ENCODE peak calls at places on chromosomes 5 and 9, in four cellular contexts. A is H9, C is NT2/D1, M is cardiac muscle cell. Q is an unnamed sample.

GRCh38 chr5:98770158-98770910 is 3.1 kb upstream of the RGMB start:
- DNase-seq in A (no peak), C (no peak), M (peak; percentile 71), Q (peak; percentile 63)

GRCh38 chr9:134642385-134643181 is 980 bp downstream of the COL5A1 start:
- DNase-seq in A (peak; percentile 59), C (peak; percentile 42), M (peak; percentile 91), Q (no peak)

GRCh38 chr9:11199335-11199734 is 586.5 kb upstream of the PTPRD start:
- DNase-seq in A (peak; percentile 48), C (peak; percentile 44), M (no peak), Q (no peak)

GRCh38 chr9:81191222-81191621 is 498.1 kb downstream of the TLE1 start:
- DNase-seq in A (no peak), C (no peak), M (no peak), Q (no peak)

GRCh38 chr9:133088146-133088750 is 26.5 kb downstream of the CEL start:
- DNase-seq in A (peak; percentile 20), C (no peak), M (no peak), Q (no peak)

GRCh38 chr5:91030521-91031395 is 352.4 kb downstream of the ARRDC3 start:
- DNase-seq in A (no peak), C (no peak), M (no peak), Q (no peak)

GRCh38 chr9:82242285-82242963 is 253.9 kb downstream of the SPATA31D1 start:
- DNase-seq in A (no peak), C (no peak), M (no peak), Q (no peak)

GRCh38 chr9:76528642-76529190 is 69.7 kb downstream of the GCNT1 start:
- DNase-seq in A (no peak), C (no peak), M (no peak), Q (no peak)

GRCh38 chr5:113178073-113178779 is 201.6 kb downstream of the DCP2 start:
- DNase-seq in A (no peak), C (no peak), M (no peak), Q (no peak)

GRCh38 chr5:58451732-58452565 is 7.9 kb downstream of the PLK2 start:
- DNase-seq in A (no peak), C (no peak), M (peak; percentile 77), Q (no peak)

GRCh38 chr5:41542183-41542582 is 31.8 kb upstream of the PLCXD3 start:
- DNase-seq in A (no peak), C (no peak), M (peak; percentile 33), Q (no peak)

GRCh38 chr9:82706781-82707180 is 356.2 kb downstream of the RASEF start:
- DNase-seq in A (no peak), C (no peak), M (no peak), Q (peak; percentile 4)

GRCh38 chr5:144202072-144202471 is 31.4 kb downstream of the KCTD16 start:
- DNase-seq in A (no peak), C (no peak), M (peak; percentile 53), Q (no peak)

GRCh38 chr9:20321683-20322082 is 300.6 kb downstream of the MLLT3 start:
- DNase-seq in A (no peak), C (no peak), M (no peak), Q (no peak)

GRCh38 chr9:22975921-22976320 is 529.3 kb downstream of the DMRTA1 start:
- DNase-seq in A (no peak), C (no peak), M (no peak), Q (no peak)

GRCh38 chr9:135051316-135052038 is 36.0 kb upstream of the OLFM1 start:
- DNase-seq in A (peak; percentile 18), C (no peak), M (no peak), Q (no peak)

GRCh38 chr9:117104972-117105495 is 309.8 kb downstream of the ASTN2 start:
- DNase-seq in A (no peak), C (no peak), M (peak; percentile 35), Q (no peak)

GRCh38 chr5:2105141-2105540 is 222.4 kb upstream of the IRX4 start:
- DNase-seq in A (no peak), C (no peak), M (no peak), Q (no peak)

GRCh38 chr9:37984672-37985611 is 81.0 kb upstream of the SLC25A51 start:
- DNase-seq in A (no peak), C (no peak), M (peak; percentile 69), Q (no peak)

GRCh38 chr5:40410231-40410861 is 269.4 kb upstream of the PTGER4 start:
- DNase-seq in A (no peak), C (no peak), M (peak; percentile 84), Q (no peak)

GRCh38 chr9:36940881-36941280 is 93.2 kb downstream of the PAX5 start:
- DNase-seq in A (no peak), C (no peak), M (no peak), Q (no peak)

GRCh38 chr5:68027519-68027918 is 188.0 kb upstream of the PIK3R1 start:
- DNase-seq in A (no peak), C (no peak), M (peak; percentile 80), Q (no peak)

GRCh38 chr9:120740135-120740534 is 25.9 kb upstream of the MEGF9 start:
- DNase-seq in A (no peak), C (no peak), M (peak; percentile 60), Q (no peak)

GRCh38 chr5:23014251-23014650 is 161.1 kb upstream of the CDH12 start:
- DNase-seq in A (no peak), C (no peak), M (no peak), Q (no peak)

GRCh38 chr9:87959916-87960581 is 14.3 kb downstream of the CDK20 start:
- DNase-seq in A (no peak), C (no peak), M (peak; percentile 96), Q (no peak)

GRCh38 chr9:110148384-110148783 is 59.6 kb downstream of the C9orf152 start:
- DNase-seq in A (no peak), C (no peak), M (no peak), Q (no peak)

GRCh38 chr5:153798830-153799229 is 239.9 kb downstream of the FAM114A2 start:
- DNase-seq in A (no peak), C (no peak), M (no peak), Q (no peak)

GRCh38 chr5:157592594-157592993 is 17.0 kb upstream of the ADAM19 start:
- DNase-seq in A (no peak), C (no peak), M (no peak), Q (no peak)

GRCh38 chr9:33867747-33868429 is 50.9 kb downstream of the UBE2R2 start:
- DNase-seq in A (no peak), C (no peak), M (no peak), Q (no peak)

GRCh38 chr5:134249469-134250379 is 23.9 kb upstream of the PPP2CA start:
- DNase-seq in A (no peak), C (no peak), M (peak; percentile 38), Q (no peak)

GRCh38 chr5:65172486-65173129 is 309.1 kb downstream of the ADAMTS6 start:
- DNase-seq in A (no peak), C (no peak), M (peak; percentile 62), Q (no peak)

GRCh38 chr9:128448746-128449145 is 7.1 kb upstream of the ODF2 start:
- DNase-seq in A (no peak), C (no peak), M (no peak), Q (no peak)

GRCh38 chr9:96009223-96009602 is 133.7 kb downstream of the ERCC6L2 start:
- DNase-seq in A (no peak), C (no peak), M (no peak), Q (no peak)

GRCh38 chr9:5651246-5651645 is 22.3 kb downstream of the RIC1 start:
- DNase-seq in A (no peak), C (no peak), M (peak; percentile 72), Q (no peak)
- H3K9me3 ChIP-seq in A (no peaks in the 10 kb centered on the region), C (peaks cover 18% of the 10 kb centered on the region), M (no peaks in the 10 kb centered on the region), Q (peaks cover 17% of the 10 kb centered on the region)

DNA sequence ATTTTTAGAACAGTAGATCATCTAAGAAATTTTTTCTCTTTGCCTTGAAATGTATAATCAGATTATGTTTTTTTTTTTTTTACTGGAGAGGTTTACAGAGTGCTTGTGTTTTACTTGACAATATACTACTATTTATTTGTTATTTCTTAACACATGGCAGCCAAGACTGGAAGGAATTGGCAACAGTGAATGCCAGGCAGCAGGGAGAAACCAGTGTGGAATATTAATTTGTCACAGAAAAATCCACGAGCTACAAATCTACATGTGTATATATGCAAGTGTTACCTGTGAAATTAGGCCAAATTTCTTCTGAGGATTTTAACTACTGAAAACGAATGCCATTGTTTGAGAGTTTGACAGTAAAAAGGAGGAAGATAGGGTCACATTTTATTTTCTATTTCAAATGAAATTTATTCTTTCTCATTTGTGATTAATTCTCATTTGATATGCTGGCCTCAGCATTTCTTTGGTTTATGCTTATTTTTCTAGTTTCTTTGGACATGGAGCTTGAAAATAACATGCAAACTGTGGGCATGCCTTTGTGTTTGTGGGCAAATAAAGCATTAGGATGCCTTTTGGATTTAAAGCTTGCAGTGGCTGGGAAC is 39.1 kb upstream of the ZFYVE16 start:
- DNase-seq in A (no peak), C (no peak), M (no peak), Q (no peak)
- H3K4me1 ChIP-seq in A (no peaks in the 10 kb centered on the region), C (no peaks in the 10 kb centered on the region), M (no peaks in the 10 kb centered on the region), Q (no peaks in the 10 kb centered on the region)

GRCh38 chr9:113901196-113901818 is 25.2 kb downstream of the ZNF618 start:
- DNase-seq in A (peak; percentile 25), C (no peak), M (no peak), Q (no peak)

GRCh38 chr9:113899205-113899604 is 23.1 kb downstream of the ZNF618 start:
- DNase-seq in A (no peak), C (no peak), M (no peak), Q (no peak)

GRCh38 chr9:113898151-113898550 is 22.0 kb downstream of the ZNF618 start:
- DNase-seq in A (no peak), C (no peak), M (no peak), Q (no peak)

GRCh38 chr9:113896713-113897112 is 20.6 kb downstream of the ZNF618 start:
- DNase-seq in A (no peak), C (no peak), M (no peak), Q (no peak)

DNA sequence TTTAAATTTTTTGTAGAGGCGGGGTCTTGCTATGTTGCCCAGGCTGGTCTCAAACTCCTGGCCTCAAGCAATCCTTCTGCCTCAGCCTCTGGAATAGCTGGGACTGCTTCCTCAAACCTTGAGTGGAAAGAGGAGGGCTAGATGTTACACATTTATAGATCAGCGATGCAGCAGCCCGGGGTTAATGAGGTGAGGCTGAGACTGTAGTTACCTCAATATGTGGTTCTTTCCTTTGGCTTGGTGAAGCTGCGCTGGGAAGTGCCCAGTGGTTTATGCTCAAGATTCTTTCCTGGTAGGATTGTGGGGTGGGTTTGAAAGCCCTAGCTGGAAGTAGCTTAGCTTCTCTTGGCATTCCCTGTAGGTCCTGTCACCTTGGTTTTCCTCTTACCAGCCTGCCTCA is 22.5 kb downstream of the ZNF618 start:
- DNase-seq in A (no peak), C (no peak), M (no peak), Q (no peak)
- H3K9me3 ChIP-seq in A (no peaks in the 10 kb centered on the region), C (no peaks in the 10 kb centered on the region), M (no peaks in the 10 kb centered on the region), Q (no peaks in the 10 kb centered on the region)

DNA sequence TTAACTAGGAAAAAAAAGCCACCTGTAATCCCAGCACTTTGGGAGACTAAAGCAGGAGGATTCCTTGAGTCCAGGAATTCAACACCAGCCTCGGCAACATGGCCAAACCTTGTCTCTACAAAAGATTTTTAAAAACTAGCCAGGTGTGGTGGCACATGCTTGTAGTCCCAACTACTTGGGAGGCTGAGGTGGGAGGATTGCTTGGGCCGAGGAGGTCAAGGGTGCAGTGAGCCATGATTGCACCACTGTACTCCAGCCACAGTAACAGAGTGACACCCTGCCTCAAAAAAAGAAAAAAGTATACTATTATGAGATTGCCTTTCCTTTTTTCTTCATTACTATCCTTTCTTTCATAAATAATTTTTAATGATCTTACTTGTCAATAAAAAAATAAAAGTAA is 45.8 kb downstream of the CPEB4 start:
- DNase-seq in A (no peak), C (no peak), M (no peak), Q (no peak)
- H3K4me1 ChIP-seq in A (no peaks in the 10 kb centered on the region), C (no peaks in the 10 kb centered on the region), M (peaks cover 46% of the 10 kb centered on the region), Q (peaks cover 33% of the 10 kb centered on the region)

GRCh38 chr9:17204611-17205165 is 69.8 kb downstream of the CNTLN start:
- DNase-seq in A (no peak), C (peak; percentile 30), M (peak; percentile 14), Q (peak; percentile 12)
- H3K9me3 ChIP-seq in A (no peaks in the 10 kb centered on the region), C (no peaks in the 10 kb centered on the region), M (no peaks in the 10 kb centered on the region), Q (peaks cover 3% of the 10 kb centered on the region)

Q was measured in HAP-1.